ENCODE peak calls at places on chromosomes 6 and 20, in four cellular contexts. U, M, H and G are unnamed samples. For H3K4me1, the result is how much of the 10 kb centered on the place peaks cover.

GRCh38 chr6:90294614-90294988 is 2.0 kb downstream of the BACH2 start:
- DNase-seq in U (peak), M (no peak), H (no peak), G (no peak)

GRCh38 chr20:24693466-24694156 is 224.2 kb downstream of the SYNDIG1 start:
- DNase-seq in U (peak), M (no peak), H (no peak), G (no peak)

GRCh38 chr20:57663681-57664451 is 43.6 kb upstream of the ZBP1 start:
- DNase-seq in U (no peak), M (no peak), H (no peak), G (no peak)

GRCh38 chr6:105326216-105326615 is 76.7 kb downstream of the PREP start:
- DNase-seq in U (no peak), M (peak), H (no peak), G (peak)

GRCh38 chr6:132798820-132799538 is 542 bp upstream of the SLC18B1 start:
- DNase-seq in U (peak), M (peak), H (peak), G (peak)

GRCh38 chr6:44456070-44456965 is 68.8 kb downstream of the CDC5L start:
- DNase-seq in U (peak), M (peak), H (peak), G (peak)

GRCh38 chr6:25014806-25015560 is 79.2 kb upstream of the RIPOR2 start:
- DNase-seq in U (peak), M (no peak), H (peak), G (no peak)

GRCh38 chr20:48995599-48995998 is 50.5 kb upstream of the CSE1L start:
- DNase-seq in U (no peak), M (no peak), H (no peak), G (no peak)

GRCh38 chr6:158321960-158322359 is 9.7 kb downstream of the TULP4 start:
- DNase-seq in U (no peak), M (no peak), H (no peak), G (no peak)

GRCh38 chr6:126761854-126762253 is 356.6 kb upstream of the RSPO3 start:
- DNase-seq in U (no peak), M (no peak), H (no peak), G (no peak)

GRCh38 chr6:4459032-4459431 is 317.2 kb upstream of the CDYL start:
- DNase-seq in U (no peak), M (peak), H (peak), G (no peak)

GRCh38 chr6:33964387-33964786 is 160.6 kb upstream of the MLN start:
- DNase-seq in U (no peak), M (no peak), H (no peak), G (no peak)

GRCh38 chr20:32678948-32679347 is 5.2 kb upstream of the C20orf203 start:
- DNase-seq in U (no peak), M (no peak), H (no peak), G (no peak)

GRCh38 chr6:150622476-150622875 is 22.8 kb downstream of the PLEKHG1 start:
- DNase-seq in U (no peak), M (no peak), H (no peak), G (no peak)

GRCh38 chr6:150617496-150618460 is 18.1 kb downstream of the PLEKHG1 start:
- DNase-seq in U (no peak), M (no peak), H (no peak), G (no peak)

GRCh38 chr6:150622941-150623874 is 23.5 kb downstream of the PLEKHG1 start:
- DNase-seq in U (no peak), M (no peak), H (no peak), G (no peak)

GRCh38 chr6:150620244-150620643 is 20.6 kb downstream of the PLEKHG1 start:
- DNase-seq in U (no peak), M (no peak), H (no peak), G (no peak)

GRCh38 chr6:150620763-150621162 is 21.1 kb downstream of the PLEKHG1 start:
- DNase-seq in U (no peak), M (no peak), H (no peak), G (no peak)
- H3K4me1 ChIP-seq in U (under half), M (under half), H (under half), G (under half)

DNA sequence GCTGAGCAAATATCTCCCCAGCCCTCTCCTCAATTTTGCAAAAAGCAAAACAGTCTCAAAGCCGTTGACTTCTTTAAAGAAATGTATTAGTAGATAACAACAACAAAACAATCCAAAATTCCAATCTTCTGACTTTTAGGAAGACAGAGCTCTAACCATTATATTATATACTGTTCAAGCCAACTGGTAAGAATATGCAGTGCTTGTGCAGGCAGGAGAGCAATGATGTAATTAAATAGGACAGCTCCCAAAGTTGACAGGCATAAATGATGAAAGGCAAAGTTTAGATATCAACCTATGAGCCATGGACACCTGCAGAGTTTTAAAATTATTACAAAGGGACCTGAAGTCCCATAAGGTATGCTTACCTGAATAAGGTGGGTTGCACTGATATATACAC is 16.6 kb upstream of the CEP85L start:
- DNase-seq in U (no peak), M (no peak), H (no peak), G (no peak)
- TF ChIP-seq ELF1 in U (no peak), M (no peak), H (no peak), G (no peak)

GRCh38 chr6:35668096-35668495 is 20.6 kb downstream of the FKBP5 start:
- DNase-seq in U (no peak), M (no peak), H (no peak), G (no peak)
- H3K4me1 ChIP-seq in U (under half), M (under half), H (under half), G (under half)

GRCh38 chr6:125188037-125188436 is 34.5 kb downstream of the TPD52L1 start:
- DNase-seq in U (no peak), M (no peak), H (peak), G (no peak)

GRCh38 chr6:125183391-125183790 is 29.8 kb downstream of the TPD52L1 start:
- DNase-seq in U (no peak), M (no peak), H (no peak), G (no peak)

GRCh38 chr6:125182237-125183018 is 28.9 kb downstream of the TPD52L1 start:
- DNase-seq in U (no peak), M (no peak), H (no peak), G (no peak)
- TF ChIP-seq ELF1 in U (no peak), M (no peak), H (no peak), G (no peak)